ENCODE peak calls at places on chromosomes 12 and 14, in seven cellular contexts. L is fibroblast of lung; U is activated T-cell treated with anti-CD3 and anti-CD28 coated beads, Interleukin-2, amount 50 U/mL, for 72 hours; T is tibial nerve; O is lung; P is NCI-H1092; X is NCI-H1105. D is an unnamed sample.

GRCh38 chr14:71852201-71852600 is 80.0 kb upstream of the RGS6 start:
- DNase-seq in L (no peak), U (no peak), T (no peak), O (no peak), P (no peak), X (no peak), D (peak)

GRCh38 chr12:55738113-55739024 is 4.6 kb upstream of the GDF11 start:
- DNase-seq in L (peak), U (peak), T (peak), O (peak), P (peak), X (peak), D (peak)

GRCh38 chr12:123389560-123390351 is 5.8 kb downstream of the KMT5A start:
- DNase-seq in L (peak), U (peak), T (no peak), O (peak), P (no peak), X (no peak), D (no peak)

GRCh38 chr14:104975481-104976197 is 2.5 kb downstream of the AHNAK2 start:
- DNase-seq in L (no peak), U (peak), T (no peak), O (no peak), P (no peak), X (no peak), D (no peak)

GRCh38 chr12:58917699-58918334 is 2.5 kb downstream of the LRIG3 start:
- DNase-seq in L (peak), U (no peak), T (no peak), O (no peak), P (no peak), X (no peak), D (no peak)

GRCh38 chr14:103367995-103368394 is 17.2 kb upstream of the MARK3 start:
- DNase-seq in L (no peak), U (no peak), T (no peak), O (no peak), P (no peak), X (no peak), D (no peak)

GRCh38 chr12:64102339-64102738 is 119.8 kb downstream of the KICS2 start:
- DNase-seq in L (peak), U (no peak), T (no peak), O (no peak), P (no peak), X (no peak), D (no peak)

GRCh38 chr12:13390381-13390856 is 193.9 kb downstream of the EMP1 start:
- DNase-seq in L (peak), U (no peak), T (peak), O (peak), P (peak), X (peak), D (peak)

GRCh38 chr14:63633801-63634200 is 7.9 kb downstream of the WDR89 start:
- DNase-seq in L (no peak), U (no peak), T (no peak), O (no peak), P (no peak), X (no peak), D (no peak)

GRCh38 chr14:70838076-70838475 is 28.8 kb upstream of the MAP3K9 start:
- DNase-seq in L (no peak), U (no peak), T (no peak), O (no peak), P (no peak), X (no peak), D (no peak)

GRCh38 chr14:59787045-59787674 is 83.4 kb downstream of the RTN1 start:
- DNase-seq in L (no peak), U (no peak), T (no peak), O (no peak), P (no peak), X (no peak), D (no peak)

GRCh38 chr14:61428261-61428660 is 106.9 kb downstream of the PRKCH start:
- DNase-seq in L (no peak), U (no peak), T (no peak), O (no peak), P (no peak), X (no peak), D (no peak)

GRCh38 chr12:54593135-54593534 is 4.7 kb upstream of the PPP1R1A start:
- DNase-seq in L (no peak), U (no peak), T (no peak), O (no peak), P (no peak), X (no peak), D (no peak)

GRCh38 chr14:102848830-102849521 is 71.7 kb downstream of the TRAF3 start:
- DNase-seq in L (no peak), U (no peak), T (peak), O (no peak), P (peak), X (no peak), D (peak)

GRCh38 chr14:33198684-33199083 is 260.0 kb downstream of the NPAS3 start:
- DNase-seq in L (no peak), U (no peak), T (no peak), O (no peak), P (no peak), X (no peak), D (no peak)

GRCh38 chr12:67633024-67633423 is 15.5 kb upstream of the DYRK2 start:
- DNase-seq in L (no peak), U (no peak), T (no peak), O (no peak), P (no peak), X (no peak), D (no peak)

GRCh38 chr12:61993734-61994345 is 266.4 kb upstream of the USP15 start:
- DNase-seq in L (no peak), U (peak), T (no peak), O (no peak), P (no peak), X (no peak), D (no peak)

GRCh38 chr12:27999970-28000369 is 27.4 kb upstream of the PTHLH start:
- DNase-seq in L (peak), U (no peak), T (no peak), O (no peak), P (no peak), X (no peak), D (no peak)

GRCh38 chr14:94569381-94570001 is 8.2 kb downstream of the SERPINA4 start:
- DNase-seq in L (no peak), U (no peak), T (no peak), O (no peak), P (no peak), X (no peak), D (no peak)

GRCh38 chr12:4911316-4911994 is 1.8 kb downstream of the KCNA1 start:
- DNase-seq in L (no peak), U (peak), T (no peak), O (no peak), P (no peak), X (no peak), D (no peak)

GRCh38 chr14:101017209-101017608 is 113.7 kb upstream of the RTL1 start:
- DNase-seq in L (peak), U (no peak), T (no peak), O (peak), P (no peak), X (no peak), D (no peak)

GRCh38 chr12:68972570-68972969 is 39.6 kb upstream of the CPM start:
- DNase-seq in L (no peak), U (no peak), T (no peak), O (no peak), P (no peak), X (no peak), D (no peak)

GRCh38 chr14:90999299-90999698 is 61.1 kb downstream of the RPS6KA5 start:
- DNase-seq in L (no peak), U (no peak), T (no peak), O (no peak), P (no peak), X (no peak), D (no peak)

GRCh38 chr12:80754259-80754658 is 37.5 kb downstream of the MYF5 start:
- DNase-seq in L (no peak), U (no peak), T (no peak), O (no peak), P (no peak), X (no peak), D (no peak)

GRCh38 chr14:104935955-104936354 is 11.3 kb downstream of the PLD4 start:
- DNase-seq in L (no peak), U (no peak), T (no peak), O (no peak), P (no peak), X (no peak), D (no peak)

GRCh38 chr12:111248981-111249380 is 119.9 kb downstream of the PHETA1 start:
- DNase-seq in L (peak), U (no peak), T (no peak), O (no peak), P (no peak), X (no peak), D (peak)

GRCh38 chr12:88775742-88776151 is 195.5 kb upstream of the KITLG start:
- DNase-seq in L (no peak), U (no peak), T (no peak), O (no peak), P (no peak), X (no peak), D (no peak)

GRCh38 chr12:3251691-3252090 is 174.5 kb downstream of the TSPAN9 start:
- DNase-seq in L (no peak), U (no peak), T (no peak), O (no peak), P (no peak), X (no peak), D (no peak)

GRCh38 chr12:23770202-23770938 is 179.1 kb downstream of the SOX5 start:
- DNase-seq in L (no peak), U (no peak), T (no peak), O (no peak), P (no peak), X (no peak), D (no peak)

GRCh38 chr14:71287567-71287966 is 380.3 kb downstream of the PCNX1 start:
- DNase-seq in L (no peak), U (no peak), T (no peak), O (no peak), P (no peak), X (no peak), D (no peak)

GRCh38 chr14:106174206-106174605 is 647.8 kb downstream of the TMEM121 start:
- DNase-seq in L (no peak), U (peak), T (no peak), O (no peak), P (no peak), X (no peak), D (no peak)

GRCh38 chr12:120051535-120051934 is 62.5 kb downstream of the BICDL1 start:
- DNase-seq in L (no peak), U (no peak), T (no peak), O (no peak), P (no peak), X (no peak), D (no peak)

GRCh38 chr12:67624355-67624754 is 24.2 kb upstream of the DYRK2 start:
- DNase-seq in L (no peak), U (no peak), T (no peak), O (no peak), P (no peak), X (no peak), D (no peak)

GRCh38 chr12:14716848-14717444 is 20.5 kb upstream of the GUCY2C start:
- DNase-seq in L (peak), U (peak), T (peak), O (peak), P (no peak), X (no peak), D (no peak)

GRCh38 chr12:10661338-10661737 is 12.5 kb downstream of the STYK1 start:
- DNase-seq in L (no peak), U (no peak), T (no peak), O (no peak), P (no peak), X (no peak), D (no peak)

GRCh38 chr14:59583755-59584154 is 7.1 kb upstream of the CCDC175 start:
- DNase-seq in L (peak), U (no peak), T (no peak), O (no peak), P (no peak), X (no peak), D (no peak)

GRCh38 chr14:54673193-54674121 is 106.5 kb downstream of the SAMD4A start:
- DNase-seq in L (peak), U (no peak), T (no peak), O (no peak), P (no peak), X (no peak), D (no peak)

GRCh38 chr14:79580414-79580813 is 630.9 kb downstream of the DIO2 start:
- DNase-seq in L (peak), U (no peak), T (no peak), O (no peak), P (no peak), X (no peak), D (no peak)

GRCh38 chr14:92511472-92512247 is 1.9 kb upstream of the RIN3 start:
- DNase-seq in L (peak), U (no peak), T (no peak), O (peak), P (no peak), X (no peak), D (no peak)

D was measured in NCI-H2171.